ENCODE peak calls at places on chromosomes 5 and 9, in four cellular contexts. One of them, this sample, is unnamed.

GRCh38 chr5:115816226-115817042 is at the start of gene CDO1:
- ATAC-seq in left cardiac atrium: peak; percentile 88
- ATAC-seq in upper lobe of left lung: peak; percentile 73
- ATAC-seq in gastrocnemius medialis: peak; percentile 71
- ATAC-seq in this sample: peak; percentile 33

GRCh38 chr9:114775981-114776380 is 29.9 kb downstream of the TNFSF15 start:
- ATAC-seq in left cardiac atrium: no peak
- ATAC-seq in upper lobe of left lung: no peak
- ATAC-seq in gastrocnemius medialis: no peak
- ATAC-seq in this sample: no peak

GRCh38 chr9:84121991-84122523 is 141.5 kb downstream of the RMI1 start:
- ATAC-seq in gastrocnemius medialis: no peak
- ATAC-seq in upper lobe of left lung: no peak
- ATAC-seq in left cardiac atrium: no peak
- ATAC-seq in this sample: no peak

GRCh38 chr9:114370251-114370984 is 17.4 kb downstream of the AKNA start:
- ATAC-seq in upper lobe of left lung: no peak
- ATAC-seq in gastrocnemius medialis: no peak
- ATAC-seq in left cardiac atrium: no peak
- ATAC-seq in this sample: no peak

GRCh38 chr5:100852988-100853449 is 50.1 kb downstream of the ST8SIA4 start:
- ATAC-seq in gastrocnemius medialis: no peak
- ATAC-seq in left cardiac atrium: no peak
- ATAC-seq in upper lobe of left lung: no peak
- ATAC-seq in this sample: peak; percentile 41

GRCh38 chr5:168353216-168353957 is 61.9 kb downstream of the WWC1 start:
- ATAC-seq in gastrocnemius medialis: no peak
- ATAC-seq in left cardiac atrium: peak; percentile 38
- ATAC-seq in upper lobe of left lung: peak; percentile 28
- ATAC-seq in this sample: peak; percentile 43

GRCh38 chr5:145848854-145849253 is 13.7 kb upstream of the PRELID2 start:
- ATAC-seq in gastrocnemius medialis: no peak
- ATAC-seq in upper lobe of left lung: no peak
- ATAC-seq in left cardiac atrium: no peak
- ATAC-seq in this sample: peak; percentile 71

GRCh38 chr9:132749316-132749715 is 79.1 kb downstream of the GTF3C4 start:
- ATAC-seq in gastrocnemius medialis: no peak
- ATAC-seq in left cardiac atrium: no peak
- ATAC-seq in upper lobe of left lung: no peak
- ATAC-seq in this sample: peak; percentile 23

This sample was measured in esophagus mucosa.